ENCODE peak calls at places on chromosomes 2 and 18, in seven cellular contexts. One of them, this sample, is unnamed.

GRCh38 chr2:37800176-37800835 is 124.8 kb upstream of the RMDN2 start:
- DNase-seq in MG63: no peak
- DNase-seq in osteoblast: no peak
- DNase-seq in HCT116: no peak
- DNase-seq in AG09309: no peak
- DNase-seq in foreskin fibroblast: peak; percentile 37
- DNase-seq in adrenal gland: no peak
- DNase-seq in this sample: no peak

GRCh38 chr2:108454440-108454839 is 5.4 kb downstream of the GCC2 start:
- DNase-seq in MG63: no peak
- DNase-seq in osteoblast: peak; percentile 8
- DNase-seq in HCT116: no peak
- DNase-seq in AG09309: no peak
- DNase-seq in foreskin fibroblast: no peak
- DNase-seq in adrenal gland: peak; percentile 48
- DNase-seq in this sample: no peak

GRCh38 chr18:26863921-26864497 is 1.5 kb downstream of the AQP4 start:
- DNase-seq in MG63: no peak
- DNase-seq in osteoblast: no peak
- DNase-seq in HCT116: no peak
- DNase-seq in AG09309: no peak
- DNase-seq in foreskin fibroblast: no peak
- DNase-seq in adrenal gland: no peak
- DNase-seq in this sample: no peak

GRCh38 chr2:238465487-238466241 is 38.9 kb downstream of the ASB1 start:
- DNase-seq in MG63: no peak
- DNase-seq in osteoblast: no peak
- DNase-seq in HCT116: no peak
- DNase-seq in AG09309: no peak
- DNase-seq in foreskin fibroblast: no peak
- DNase-seq in adrenal gland: no peak
- DNase-seq in this sample: peak; percentile 20

GRCh38 chr2:38343212-38343611 is 33.9 kb downstream of the ATL2 start:
- DNase-seq in MG63: no peak
- DNase-seq in osteoblast: no peak
- DNase-seq in HCT116: no peak
- DNase-seq in AG09309: no peak
- DNase-seq in foreskin fibroblast: no peak
- DNase-seq in adrenal gland: no peak
- DNase-seq in this sample: no peak

GRCh38 chr2:177169810-177170514 is 42.6 kb upstream of the HNRNPA3 start:
- DNase-seq in MG63: no peak
- DNase-seq in osteoblast: no peak
- DNase-seq in HCT116: no peak
- DNase-seq in AG09309: no peak
- DNase-seq in foreskin fibroblast: no peak
- DNase-seq in adrenal gland: no peak
- DNase-seq in this sample: no peak

GRCh38 chr2:75609334-75609689 is 37.3 kb upstream of the MRPL19 start:
- DNase-seq in MG63: no peak
- DNase-seq in osteoblast: no peak
- DNase-seq in HCT116: no peak
- DNase-seq in AG09309: no peak
- DNase-seq in foreskin fibroblast: no peak
- DNase-seq in adrenal gland: no peak
- DNase-seq in this sample: no peak

GRCh38 chr18:79964330-79965118 is at the start of gene HSBP1L1:
- DNase-seq in MG63: no peak
- DNase-seq in osteoblast: peak; percentile 93
- DNase-seq in HCT116: peak; percentile 48
- DNase-seq in AG09309: no peak
- DNase-seq in foreskin fibroblast: peak; percentile 84
- DNase-seq in adrenal gland: peak; percentile 82
- DNase-seq in this sample: peak; percentile 87

GRCh38 chr2:9004338-9005204 is 1.1 kb upstream of the MBOAT2 start:
- DNase-seq in MG63: no peak
- DNase-seq in osteoblast: peak; percentile 88
- DNase-seq in HCT116: no peak
- DNase-seq in AG09309: no peak
- DNase-seq in foreskin fibroblast: peak; percentile 29
- DNase-seq in adrenal gland: no peak
- DNase-seq in this sample: no peak

GRCh38 chr2:119826370-119826961 is 66.7 kb downstream of the PTPN4 start:
- DNase-seq in MG63: no peak
- DNase-seq in osteoblast: peak; percentile 62
- DNase-seq in HCT116: no peak
- DNase-seq in AG09309: no peak
- DNase-seq in foreskin fibroblast: peak; percentile 59
- DNase-seq in adrenal gland: peak; percentile 44
- DNase-seq in this sample: no peak

GRCh38 chr2:26017464-26018183 is 16.3 kb upstream of the RAB10 start:
- DNase-seq in MG63: no peak
- DNase-seq in osteoblast: no peak
- DNase-seq in HCT116: no peak
- DNase-seq in AG09309: no peak
- DNase-seq in foreskin fibroblast: no peak
- DNase-seq in adrenal gland: no peak
- DNase-seq in this sample: no peak

GRCh38 chr18:10197097-10197496 is 257.3 kb upstream of the APCDD1 start:
- DNase-seq in MG63: no peak
- DNase-seq in osteoblast: no peak
- DNase-seq in HCT116: no peak
- DNase-seq in AG09309: no peak
- DNase-seq in foreskin fibroblast: no peak
- DNase-seq in adrenal gland: peak; percentile 18
- DNase-seq in this sample: no peak

DNA sequence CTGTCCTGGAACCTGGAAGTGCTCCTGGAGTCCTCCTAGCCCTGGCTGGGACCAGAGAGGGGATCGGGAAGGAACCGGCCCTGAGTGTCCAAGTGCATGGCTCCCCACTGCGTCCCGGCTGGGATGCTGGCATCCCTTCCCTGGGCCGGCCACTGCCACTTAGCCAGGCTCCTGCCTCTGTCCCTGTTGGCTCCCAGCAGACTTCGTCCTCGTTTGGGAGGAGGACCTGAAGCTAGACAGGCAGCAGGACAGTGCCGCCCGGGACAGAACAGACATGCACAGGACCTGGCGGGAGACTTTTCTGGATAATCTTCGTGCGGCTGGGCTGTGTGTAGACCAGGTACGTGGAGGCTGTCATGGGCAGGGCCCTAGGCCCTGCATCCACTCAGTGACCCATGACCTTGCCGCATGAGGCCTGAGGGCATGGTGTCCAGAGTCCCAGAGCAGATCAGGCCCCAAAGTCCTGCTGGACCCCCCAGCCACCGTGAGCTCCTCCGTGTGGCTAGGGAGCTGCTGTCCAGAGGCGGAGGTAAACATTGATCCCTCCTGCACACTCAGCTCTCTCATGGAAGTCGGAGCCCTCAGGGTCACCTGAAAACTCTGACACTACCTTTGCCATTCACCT is 7.1 kb downstream of the ANO7 start:
- DNase-seq in MG63: no peak
- DNase-seq in osteoblast: peak; percentile 73
- DNase-seq in HCT116: no peak
- DNase-seq in AG09309: no peak
- DNase-seq in foreskin fibroblast: no peak
- DNase-seq in adrenal gland: no peak
- DNase-seq in this sample: no peak
- H3K4me3 ChIP-seq in MG63: no peak overlapping the region
- H3K4me3 ChIP-seq in osteoblast: no peak overlapping the region
- H3K4me3 ChIP-seq in HCT116: no peak overlapping the region
- H3K4me3 ChIP-seq in AG09309: no peak overlapping the region
- H3K4me3 ChIP-seq in foreskin fibroblast: no peak overlapping the region
- H3K4me3 ChIP-seq in adrenal gland: no peak overlapping the region
- H3K4me3 ChIP-seq in this sample: no peak overlapping the region

DNA sequence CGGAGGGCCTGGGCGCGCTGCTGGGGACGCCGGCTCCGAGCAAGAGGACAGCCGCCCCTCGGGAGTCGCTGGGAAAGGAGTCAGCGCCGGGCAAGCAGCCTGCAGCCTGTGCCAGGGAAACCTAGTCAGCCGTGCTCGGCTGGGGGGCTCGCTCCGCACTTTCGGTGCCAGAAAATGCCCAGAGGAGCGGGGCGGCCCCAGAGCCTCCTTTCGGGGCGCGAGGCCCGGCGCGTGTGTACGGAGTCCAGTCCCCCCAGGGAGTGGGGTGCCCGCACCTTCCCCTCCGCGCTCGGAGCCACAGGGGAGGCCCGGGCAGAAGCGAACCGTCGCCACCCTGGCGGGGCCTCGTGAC is 81.9 kb upstream of the LDLRAD4 start:
- DNase-seq in MG63: peak; percentile 36
- DNase-seq in osteoblast: peak; percentile 90
- DNase-seq in HCT116: no peak
- DNase-seq in AG09309: no peak
- DNase-seq in foreskin fibroblast: no peak
- DNase-seq in adrenal gland: no peak
- DNase-seq in this sample: no peak
- H3K4me3 ChIP-seq in MG63: peak overlapping the region; percentile 36
- H3K4me3 ChIP-seq in osteoblast: peak overlapping the region; percentile 76
- H3K4me3 ChIP-seq in HCT116: no peak overlapping the region
- H3K4me3 ChIP-seq in AG09309: peak overlapping the region; percentile 67
- H3K4me3 ChIP-seq in foreskin fibroblast: peak overlapping the region; percentile 56
- H3K4me3 ChIP-seq in adrenal gland: peak overlapping the region; percentile 11
- H3K4me3 ChIP-seq in this sample: peak overlapping the region; percentile 82

DNA sequence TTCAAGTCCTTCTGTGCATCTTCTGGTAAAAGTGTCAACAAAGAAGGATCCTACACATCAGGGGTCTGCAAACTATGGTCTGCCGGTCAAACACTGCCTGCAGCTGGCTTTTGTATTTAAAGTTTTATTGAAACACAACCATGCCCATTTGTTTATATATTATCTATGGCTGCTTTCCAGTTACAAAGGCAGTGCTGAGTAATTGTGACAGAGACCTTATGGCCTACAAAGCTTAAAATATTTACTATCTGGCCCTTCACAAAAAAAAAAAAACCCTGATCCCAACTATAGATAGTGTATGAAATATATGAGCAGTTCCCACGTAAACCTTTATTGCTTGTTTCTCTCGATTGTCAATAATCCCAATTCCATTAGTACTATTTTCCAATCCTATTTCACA is 101.4 kb downstream of the RBMS1 start:
- DNase-seq in MG63: no peak
- DNase-seq in osteoblast: no peak
- DNase-seq in HCT116: no peak
- DNase-seq in AG09309: no peak
- DNase-seq in foreskin fibroblast: peak; percentile 64
- DNase-seq in adrenal gland: no peak
- DNase-seq in this sample: no peak
- H3K4me3 ChIP-seq in MG63: no peak overlapping the region
- H3K4me3 ChIP-seq in osteoblast: no peak overlapping the region
- H3K4me3 ChIP-seq in HCT116: no peak overlapping the region
- H3K4me3 ChIP-seq in AG09309: no peak overlapping the region
- H3K4me3 ChIP-seq in foreskin fibroblast: no peak overlapping the region
- H3K4me3 ChIP-seq in adrenal gland: no peak overlapping the region
- H3K4me3 ChIP-seq in this sample: no peak overlapping the region

GRCh38 chr2:219205165-219205538 is 1.4 kb upstream of the ZFAND2B start:
- DNase-seq in MG63: no peak
- DNase-seq in osteoblast: no peak
- DNase-seq in HCT116: no peak
- DNase-seq in AG09309: no peak
- DNase-seq in foreskin fibroblast: no peak
- DNase-seq in adrenal gland: no peak
- DNase-seq in this sample: no peak

GRCh38 chr2:219198974-219199373 is 7.6 kb upstream of the ZFAND2B start:
- DNase-seq in MG63: no peak
- DNase-seq in osteoblast: no peak
- DNase-seq in HCT116: no peak
- DNase-seq in AG09309: no peak
- DNase-seq in foreskin fibroblast: no peak
- DNase-seq in adrenal gland: no peak
- DNase-seq in this sample: no peak

GRCh38 chr2:219204425-219205164 is 2.0 kb upstream of the ZFAND2B start:
- DNase-seq in MG63: no peak
- DNase-seq in osteoblast: no peak
- DNase-seq in HCT116: no peak
- DNase-seq in AG09309: no peak
- DNase-seq in foreskin fibroblast: no peak
- DNase-seq in adrenal gland: no peak
- DNase-seq in this sample: no peak

GRCh38 chr2:219197388-219197787 is 9.2 kb upstream of the ZFAND2B start:
- DNase-seq in MG63: no peak
- DNase-seq in osteoblast: no peak
- DNase-seq in HCT116: no peak
- DNase-seq in AG09309: no peak
- DNase-seq in foreskin fibroblast: no peak
- DNase-seq in adrenal gland: no peak
- DNase-seq in this sample: no peak

DNA sequence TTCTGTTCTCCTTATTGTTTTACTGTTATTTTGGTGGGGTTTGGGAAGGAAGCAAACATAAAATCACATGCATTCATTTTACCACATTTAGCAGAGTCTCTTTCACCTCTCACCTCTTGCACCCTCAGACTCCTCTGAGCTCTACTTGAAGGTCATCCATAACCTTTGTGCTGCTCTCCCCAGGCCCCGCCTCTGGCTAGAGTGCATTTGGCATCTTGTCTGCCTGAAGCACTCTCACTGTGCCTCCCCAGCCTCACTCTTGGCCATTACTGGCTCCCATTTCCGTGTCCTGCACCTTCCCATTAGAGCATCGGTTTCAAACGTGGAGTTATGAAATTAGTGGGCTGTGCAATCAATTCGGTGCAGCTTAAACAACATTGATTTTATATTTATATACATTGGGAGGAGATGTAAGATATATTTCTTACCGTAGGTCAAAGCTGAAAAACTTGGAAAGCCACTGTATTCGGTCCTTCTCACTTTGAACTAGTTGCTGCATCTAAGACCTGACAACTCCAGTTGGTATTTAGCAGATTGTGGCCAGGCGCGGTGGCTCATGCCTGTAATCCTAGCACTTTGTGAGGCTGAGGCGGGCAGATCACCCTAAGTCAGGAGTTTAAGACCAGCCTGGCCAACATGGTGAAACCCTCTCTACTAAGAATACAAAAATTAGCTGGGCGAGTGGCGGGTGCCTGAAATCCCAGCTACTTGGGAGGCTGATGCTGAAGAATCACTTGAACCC is 6.9 kb upstream of the ZFAND2B start:
- DNase-seq in MG63: no peak
- DNase-seq in osteoblast: peak; percentile 64
- DNase-seq in HCT116: no peak
- DNase-seq in AG09309: no peak
- DNase-seq in foreskin fibroblast: no peak
- DNase-seq in adrenal gland: no peak
- DNase-seq in this sample: no peak
- H3K4me3 ChIP-seq in MG63: no peak overlapping the region
- H3K4me3 ChIP-seq in osteoblast: no peak overlapping the region
- H3K4me3 ChIP-seq in HCT116: no peak overlapping the region
- H3K4me3 ChIP-seq in AG09309: no peak overlapping the region
- H3K4me3 ChIP-seq in foreskin fibroblast: no peak overlapping the region
- H3K4me3 ChIP-seq in adrenal gland: no peak overlapping the region
- H3K4me3 ChIP-seq in this sample: no peak overlapping the region

DNA sequence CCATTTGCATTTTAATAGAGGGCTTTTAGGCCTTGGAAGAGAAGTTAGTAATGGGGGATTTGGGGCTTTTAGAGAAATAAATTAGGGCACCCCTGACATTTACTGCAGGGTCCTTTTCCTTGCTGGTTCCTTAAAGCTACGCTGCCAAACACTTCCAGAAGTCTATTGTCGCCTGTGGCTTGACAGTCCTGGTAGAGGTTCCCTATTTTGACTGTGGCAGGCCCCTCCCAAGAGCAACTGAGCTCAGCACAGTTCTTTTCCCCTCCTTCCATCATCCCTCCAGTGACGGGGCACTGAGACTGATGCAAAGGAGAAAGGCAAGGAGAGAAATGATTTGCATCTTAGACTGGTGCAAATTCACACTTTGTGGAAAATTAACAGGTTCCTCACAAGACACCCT is 45.2 kb downstream of the RABL2A start:
- DNase-seq in MG63: no peak
- DNase-seq in osteoblast: no peak
- DNase-seq in HCT116: no peak
- DNase-seq in AG09309: no peak
- DNase-seq in foreskin fibroblast: no peak
- DNase-seq in adrenal gland: no peak
- DNase-seq in this sample: no peak
- H3K4me3 ChIP-seq in MG63: no peak overlapping the region
- H3K4me3 ChIP-seq in osteoblast: no peak overlapping the region
- H3K4me3 ChIP-seq in HCT116: no peak overlapping the region
- H3K4me3 ChIP-seq in AG09309: no peak overlapping the region
- H3K4me3 ChIP-seq in foreskin fibroblast: no peak overlapping the region
- H3K4me3 ChIP-seq in adrenal gland: no peak overlapping the region
- H3K4me3 ChIP-seq in this sample: no peak overlapping the region